ENCODE peak calls at places on chromosomes 16 and 17, in six cellular contexts. One of them, this sample, is unnamed.

GRCh38 chr17:28216528-28216927 is 102.5 kb upstream of the TMEM97 start:
- DNase-seq in thoracic aorta: no peak
- DNase-seq in tibial nerve: no peak
- DNase-seq in prostate gland: no peak
- DNase-seq in bronchial epithelial cell: peak; percentile 80
- DNase-seq in retinal pigment epithelial cell: no peak
- DNase-seq in this sample: peak; percentile 72

GRCh38 chr16:9256196-9256595 is 164.8 kb downstream of the HAPSTR1 start:
- DNase-seq in prostate gland: no peak
- DNase-seq in bronchial epithelial cell: no peak
- DNase-seq in tibial nerve: no peak
- DNase-seq in retinal pigment epithelial cell: no peak
- DNase-seq in thoracic aorta: no peak
- DNase-seq in this sample: no peak

GRCh38 chr17:72699566-72699965 is 392.9 kb downstream of the SLC39A11 start:
- DNase-seq in prostate gland: no peak
- DNase-seq in bronchial epithelial cell: no peak
- DNase-seq in tibial nerve: no peak
- DNase-seq in thoracic aorta: no peak
- DNase-seq in retinal pigment epithelial cell: no peak
- DNase-seq in this sample: no peak

GRCh38 chr16:8958344-8958808 is 5.3 kb downstream of the USP7 start:
- DNase-seq in tibial nerve: no peak
- DNase-seq in bronchial epithelial cell: no peak
- DNase-seq in thoracic aorta: peak; percentile 18
- DNase-seq in retinal pigment epithelial cell: no peak
- DNase-seq in prostate gland: no peak
- DNase-seq in this sample: peak; percentile 9

GRCh38 chr16:51888021-51888420 is 658.9 kb downstream of the TOX3 start:
- DNase-seq in prostate gland: no peak
- DNase-seq in bronchial epithelial cell: peak; percentile 94
- DNase-seq in tibial nerve: no peak
- DNase-seq in retinal pigment epithelial cell: no peak
- DNase-seq in thoracic aorta: no peak
- DNase-seq in this sample: peak; percentile 94

GRCh38 chr16:9706217-9706616 is 476.0 kb downstream of the GRIN2A start:
- DNase-seq in thoracic aorta: no peak
- DNase-seq in tibial nerve: no peak
- DNase-seq in bronchial epithelial cell: no peak
- DNase-seq in retinal pigment epithelial cell: peak; percentile 37
- DNase-seq in prostate gland: no peak
- DNase-seq in this sample: no peak

GRCh38 chr17:76599699-76600460 is 14.2 kb upstream of the ST6GALNAC2 start:
- DNase-seq in tibial nerve: no peak
- DNase-seq in thoracic aorta: no peak
- DNase-seq in prostate gland: no peak
- DNase-seq in bronchial epithelial cell: peak; percentile 92
- DNase-seq in retinal pigment epithelial cell: no peak
- DNase-seq in this sample: peak; percentile 92

GRCh38 chr16:84754353-84754856 is 54.6 kb downstream of the USP10 start:
- DNase-seq in retinal pigment epithelial cell: no peak
- DNase-seq in prostate gland: peak; percentile 84
- DNase-seq in tibial nerve: peak; percentile 38
- DNase-seq in bronchial epithelial cell: peak; percentile 85
- DNase-seq in thoracic aorta: peak; percentile 46
- DNase-seq in this sample: peak; percentile 86

GRCh38 chr17:46995841-46996571 is 17.0 kb upstream of the RPRML start:
- DNase-seq in bronchial epithelial cell: peak; percentile 79
- DNase-seq in tibial nerve: no peak
- DNase-seq in retinal pigment epithelial cell: no peak
- DNase-seq in thoracic aorta: no peak
- DNase-seq in prostate gland: no peak
- DNase-seq in this sample: peak; percentile 64

GRCh38 chr16:84015399-84015798 is 27.2 kb downstream of the SLC38A8 start:
- DNase-seq in retinal pigment epithelial cell: no peak
- DNase-seq in tibial nerve: no peak
- DNase-seq in bronchial epithelial cell: no peak
- DNase-seq in thoracic aorta: no peak
- DNase-seq in prostate gland: no peak
- DNase-seq in this sample: no peak

GRCh38 chr16:22631264-22631663 is 120.6 kb downstream of the NPIPB5 start:
- DNase-seq in thoracic aorta: no peak
- DNase-seq in tibial nerve: no peak
- DNase-seq in prostate gland: no peak
- DNase-seq in retinal pigment epithelial cell: no peak
- DNase-seq in bronchial epithelial cell: no peak
- DNase-seq in this sample: no peak

GRCh38 chr16:85384831-85385462 is 228.2 kb upstream of the GSE1 start:
- DNase-seq in prostate gland: peak; percentile 88
- DNase-seq in tibial nerve: no peak
- DNase-seq in bronchial epithelial cell: peak; percentile 81
- DNase-seq in retinal pigment epithelial cell: no peak
- DNase-seq in thoracic aorta: no peak
- DNase-seq in this sample: peak; percentile 93

GRCh38 chr17:81419886-81420768 is 24.9 kb downstream of the BAHCC1 start:
- DNase-seq in prostate gland: no peak
- DNase-seq in tibial nerve: no peak
- DNase-seq in thoracic aorta: no peak
- DNase-seq in bronchial epithelial cell: no peak
- DNase-seq in retinal pigment epithelial cell: no peak
- DNase-seq in this sample: no peak
- H3K4me3 ChIP-seq in prostate gland: peak overlapping the region; percentile 17
- H3K4me3 ChIP-seq in tibial nerve: peak overlapping the region; percentile 20
- H3K4me3 ChIP-seq in thoracic aorta: peak overlapping the region; percentile 67
- H3K4me3 ChIP-seq in bronchial epithelial cell: no peak overlapping the region
- H3K4me3 ChIP-seq in retinal pigment epithelial cell: no peak overlapping the region
- H3K4me3 ChIP-seq in this sample: peak overlapping the region; percentile 21

GRCh38 chr16:67257486-67258159 is 8.8 kb downstream of the SLC9A5 start:
- DNase-seq in tibial nerve: no peak
- DNase-seq in retinal pigment epithelial cell: no peak
- DNase-seq in prostate gland: no peak
- DNase-seq in thoracic aorta: no peak
- DNase-seq in bronchial epithelial cell: no peak
- DNase-seq in this sample: no peak

GRCh38 chr16:67258160-67258835 is 9.5 kb downstream of the SLC9A5 start:
- DNase-seq in bronchial epithelial cell: no peak
- DNase-seq in tibial nerve: no peak
- DNase-seq in retinal pigment epithelial cell: no peak
- DNase-seq in prostate gland: no peak
- DNase-seq in thoracic aorta: no peak
- DNase-seq in this sample: no peak

GRCh38 chr16:67263201-67263600 is 14.4 kb downstream of the SLC9A5 start:
- DNase-seq in prostate gland: no peak
- DNase-seq in thoracic aorta: no peak
- DNase-seq in bronchial epithelial cell: no peak
- DNase-seq in retinal pigment epithelial cell: no peak
- DNase-seq in tibial nerve: no peak
- DNase-seq in this sample: no peak

GRCh38 chr16:67259705-67260104 is 10.9 kb downstream of the SLC9A5 start:
- DNase-seq in retinal pigment epithelial cell: no peak
- DNase-seq in bronchial epithelial cell: no peak
- DNase-seq in prostate gland: no peak
- DNase-seq in tibial nerve: no peak
- DNase-seq in thoracic aorta: no peak
- DNase-seq in this sample: no peak

GRCh38 chr16:67260426-67261063 is 11.8 kb downstream of the SLC9A5 start:
- DNase-seq in bronchial epithelial cell: peak; percentile 55
- DNase-seq in retinal pigment epithelial cell: no peak
- DNase-seq in tibial nerve: no peak
- DNase-seq in thoracic aorta: no peak
- DNase-seq in prostate gland: peak; percentile 49
- DNase-seq in this sample: peak; percentile 69
- TF ChIP-seq CTCF in bronchial epithelial cell: peak; percentile 86
- TF ChIP-seq CTCF in retinal pigment epithelial cell: peak; percentile 83
- TF ChIP-seq CTCF in tibial nerve: peak; percentile 18
- TF ChIP-seq CTCF in thoracic aorta: no peak
- TF ChIP-seq CTCF in prostate gland: no peak
- TF ChIP-seq CTCF in this sample: peak; percentile 88

GRCh38 chr17:39659286-39660010 is 5.7 kb upstream of the TCAP start:
- DNase-seq in bronchial epithelial cell: no peak
- DNase-seq in thoracic aorta: no peak
- DNase-seq in prostate gland: no peak
- DNase-seq in tibial nerve: no peak
- DNase-seq in retinal pigment epithelial cell: no peak
- DNase-seq in this sample: no peak

GRCh38 chr17:39660397-39661043 is 4.6 kb upstream of the TCAP start:
- DNase-seq in tibial nerve: no peak
- DNase-seq in bronchial epithelial cell: no peak
- DNase-seq in prostate gland: no peak
- DNase-seq in retinal pigment epithelial cell: no peak
- DNase-seq in thoracic aorta: no peak
- DNase-seq in this sample: no peak

GRCh38 chr17:39658760-39659159 is 6.4 kb upstream of the TCAP start:
- DNase-seq in thoracic aorta: no peak
- DNase-seq in bronchial epithelial cell: no peak
- DNase-seq in prostate gland: no peak
- DNase-seq in tibial nerve: no peak
- DNase-seq in retinal pigment epithelial cell: no peak
- DNase-seq in this sample: no peak

GRCh38 chr17:39660011-39660360 is 5.2 kb upstream of the TCAP start:
- DNase-seq in thoracic aorta: no peak
- DNase-seq in retinal pigment epithelial cell: no peak
- DNase-seq in tibial nerve: no peak
- DNase-seq in bronchial epithelial cell: no peak
- DNase-seq in prostate gland: no peak
- DNase-seq in this sample: no peak

DNA sequence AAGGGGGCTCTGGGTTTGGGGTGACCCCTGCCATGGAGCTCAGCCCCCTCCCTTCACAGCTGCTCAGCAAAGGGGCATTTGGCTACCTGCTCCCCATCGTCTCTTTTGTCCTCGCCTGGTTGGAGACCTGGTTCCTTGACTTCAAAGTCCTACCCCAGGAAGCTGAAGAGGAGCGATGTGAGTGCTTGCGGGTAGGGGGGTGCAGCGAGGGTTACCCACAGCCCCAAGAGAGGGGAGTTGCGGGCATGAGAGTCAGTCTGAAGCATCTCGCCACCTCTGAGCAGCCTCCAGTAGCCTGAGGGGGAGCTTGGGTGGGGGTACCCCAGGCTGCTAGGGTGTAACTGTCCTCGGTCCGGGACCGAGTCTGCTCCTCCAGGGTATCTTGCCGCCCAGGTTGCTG is 6.8 kb upstream of the TCAP start:
- DNase-seq in thoracic aorta: no peak
- DNase-seq in bronchial epithelial cell: no peak
- DNase-seq in retinal pigment epithelial cell: no peak
- DNase-seq in tibial nerve: no peak
- DNase-seq in prostate gland: no peak
- DNase-seq in this sample: no peak
- H3K4me3 ChIP-seq in thoracic aorta: no peak overlapping the region
- H3K4me3 ChIP-seq in bronchial epithelial cell: no peak overlapping the region
- H3K4me3 ChIP-seq in retinal pigment epithelial cell: no peak overlapping the region
- H3K4me3 ChIP-seq in tibial nerve: no peak overlapping the region
- H3K4me3 ChIP-seq in prostate gland: no peak overlapping the region
- H3K4me3 ChIP-seq in this sample: no peak overlapping the region

GRCh38 chr17:78411241-78411855 is 32.9 kb downstream of the PGS1 start:
- DNase-seq in tibial nerve: no peak
- DNase-seq in retinal pigment epithelial cell: no peak
- DNase-seq in thoracic aorta: no peak
- DNase-seq in bronchial epithelial cell: no peak
- DNase-seq in prostate gland: no peak
- DNase-seq in this sample: no peak

GRCh38 chr17:78414178-78415162 is 36.0 kb downstream of the PGS1 start:
- DNase-seq in prostate gland: no peak
- DNase-seq in retinal pigment epithelial cell: no peak
- DNase-seq in tibial nerve: no peak
- DNase-seq in bronchial epithelial cell: no peak
- DNase-seq in thoracic aorta: no peak
- DNase-seq in this sample: no peak

GRCh38 chr17:78415821-78416301 is 37.4 kb downstream of the PGS1 start:
- DNase-seq in prostate gland: no peak
- DNase-seq in retinal pigment epithelial cell: no peak
- DNase-seq in tibial nerve: no peak
- DNase-seq in thoracic aorta: no peak
- DNase-seq in bronchial epithelial cell: no peak
- DNase-seq in this sample: no peak

GRCh38 chr17:78409191-78409621 is 30.8 kb downstream of the PGS1 start:
- DNase-seq in bronchial epithelial cell: no peak
- DNase-seq in thoracic aorta: no peak
- DNase-seq in tibial nerve: no peak
- DNase-seq in retinal pigment epithelial cell: no peak
- DNase-seq in prostate gland: peak; percentile 73
- DNase-seq in this sample: no peak

GRCh38 chr17:78412403-78412802 is 34.0 kb downstream of the PGS1 start:
- DNase-seq in prostate gland: no peak
- DNase-seq in tibial nerve: no peak
- DNase-seq in retinal pigment epithelial cell: no peak
- DNase-seq in thoracic aorta: no peak
- DNase-seq in bronchial epithelial cell: no peak
- DNase-seq in this sample: no peak
- TF ChIP-seq CTCF in prostate gland: no peak
- TF ChIP-seq CTCF in tibial nerve: no peak
- TF ChIP-seq CTCF in retinal pigment epithelial cell: peak; percentile 55
- TF ChIP-seq CTCF in thoracic aorta: no peak
- TF ChIP-seq CTCF in bronchial epithelial cell: peak; percentile 49
- TF ChIP-seq CTCF in this sample: peak; percentile 49

DNA sequence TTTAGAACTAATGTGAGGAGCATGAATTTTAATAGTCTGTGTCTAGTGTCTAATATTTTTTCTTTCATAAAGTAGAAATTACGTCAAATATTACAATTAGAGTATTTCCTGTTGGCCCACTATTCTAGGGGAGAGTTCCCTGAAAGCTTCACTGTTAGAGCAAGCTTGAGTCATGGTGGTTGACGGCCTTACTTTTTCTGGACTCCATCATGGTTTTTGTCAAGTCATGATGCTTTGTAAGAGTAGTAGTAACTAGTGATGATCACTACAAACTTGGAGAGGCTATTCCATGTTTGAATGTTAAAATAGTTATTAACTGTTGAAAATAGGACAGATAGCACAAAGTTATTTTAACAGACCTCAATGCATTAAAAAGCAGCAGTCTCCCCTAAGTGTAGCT is 1.7 kb downstream of the PSMD11 start:
- DNase-seq in bronchial epithelial cell: peak; percentile 38
- DNase-seq in tibial nerve: no peak
- DNase-seq in thoracic aorta: no peak
- DNase-seq in prostate gland: no peak
- DNase-seq in retinal pigment epithelial cell: no peak
- DNase-seq in this sample: peak; percentile 51
- H3K4me3 ChIP-seq in bronchial epithelial cell: no peak overlapping the region
- H3K4me3 ChIP-seq in tibial nerve: peak overlapping the region; percentile 93
- H3K4me3 ChIP-seq in thoracic aorta: peak overlapping the region; percentile 94
- H3K4me3 ChIP-seq in prostate gland: peak overlapping the region; percentile 91
- H3K4me3 ChIP-seq in retinal pigment epithelial cell: peak overlapping the region; percentile 99
- H3K4me3 ChIP-seq in this sample: peak overlapping the region; percentile 96

This sample was measured in epithelial cell of esophagus.